ENCODE peak calls at places on chromosomes 5 and 9, in eight cellular contexts. Q is foreskin fibroblast; O is aorta; T is CD8-positive, alpha-beta memory T cell; Y is NCI-H82; U is nephron progenitor cell; D is Daoy; N is LoVo. E is an unnamed sample.

GRCh38 chr9:136090768-136091581 is 4.1 kb downstream of the NACC2 start:
- DNase-seq in Q (no peak), O (peak), T (no peak), Y (no peak), U (no peak), D (no peak), N (no peak), E (no peak)

GRCh38 chr5:29276371-29276770 is 1917.1 kb upstream of the CDH6 start:
- DNase-seq in Q (no peak), O (no peak), T (no peak), Y (no peak), U (no peak), D (no peak), N (no peak), E (no peak)

GRCh38 chr9:99368341-99369326 is 146.6 kb downstream of the SEC61B start:
- DNase-seq in Q (peak), O (peak), T (no peak), Y (peak), U (peak), D (peak), N (no peak), E (no peak)

GRCh38 chr5:175464414-175465233 is 13.7 kb upstream of the SFXN1 start:
- DNase-seq in Q (peak), O (no peak), T (peak), Y (peak), U (peak), D (peak), N (peak), E (peak)

GRCh38 chr5:144421411-144421810 is 250.7 kb downstream of the KCTD16 start:
- DNase-seq in Q (peak), O (no peak), T (no peak), Y (peak), U (no peak), D (peak), N (peak), E (no peak)

GRCh38 chr9:95206143-95206542 is 111.4 kb downstream of the FANCC start:
- DNase-seq in Q (peak), O (no peak), T (no peak), Y (no peak), U (no peak), D (peak), N (no peak), E (no peak)

GRCh38 chr9:131478421-131478868 is 24.3 kb upstream of the POMT1 start:
- DNase-seq in Q (peak), O (no peak), T (peak), Y (peak), U (peak), D (peak), N (peak), E (peak)

GRCh38 chr5:164119806-164120440 is 614.5 kb downstream of the MAT2B start:
- DNase-seq in Q (peak), O (no peak), T (no peak), Y (no peak), U (peak), D (no peak), N (peak), E (no peak)

GRCh38 chr5:56396634-56397033 is 163.5 kb upstream of the ANKRD55 start:
- DNase-seq in Q (no peak), O (no peak), T (no peak), Y (no peak), U (no peak), D (no peak), N (no peak), E (no peak)

GRCh38 chr5:173423452-173424117 is 95.4 kb upstream of the STC2 start:
- DNase-seq in Q (no peak), O (no peak), T (no peak), Y (no peak), U (no peak), D (no peak), N (no peak), E (no peak)

GRCh38 chr5:107376546-107377276 is 294.0 kb downstream of the EFNA5 start:
- DNase-seq in Q (peak), O (no peak), T (no peak), Y (no peak), U (no peak), D (peak), N (no peak), E (no peak)

E was measured in small intestine.